ENCODE peak calls at places on chromosomes 6 and 20, in nine cellular contexts. G is CD8-positive, alpha-beta memory T cell; P is Karpas-422; L is stimulated activated CD8-positive, alpha-beta memory T cell treated with anti-CD3 and anti-CD28 coated beads, Interleukin-15, amount 100 ng/mL, for 24 hours; Y is BJ; A is hepatocyte; W is ovary; S is fibroblast of lung; R is A172. O is an unnamed sample.
A peak's percentile ranks its signal among the peaks of the same experiment; 100 is the strongest.

GRCh38 chr6:36650848-36651247 is 27.7 kb upstream of the CDKN1A start:
- DNase-seq in L (no peak), P (peak; percentile 64), R (no peak), A (no peak), Y (no peak), G (no peak), S (no peak), W (no peak), O (no peak)

GRCh38 chr6:1869766-1870165 is 260.1 kb downstream of the FOXC1 start:
- DNase-seq in A (no peak), L (no peak), R (no peak), P (no peak), G (no peak), Y (no peak), S (no peak), W (no peak), O (no peak)

GRCh38 chr20:47146703-47147102 is 209.8 kb downstream of the ZMYND8 start:
- DNase-seq in P (no peak), S (peak; percentile 88), W (no peak), L (no peak), G (no peak), Y (no peak), R (peak; percentile 94), A (no peak), O (no peak)

GRCh38 chr20:38007526-38007925 is 25.7 kb downstream of the TTI1 start:
- DNase-seq in S (no peak), P (no peak), G (no peak), A (no peak), R (no peak), Y (no peak), W (no peak), L (no peak), O (no peak)

GRCh38 chr6:150004101-150004782 is 21.1 kb downstream of the RAET1L start:
- DNase-seq in G (peak; percentile 68), P (no peak), A (no peak), S (no peak), L (no peak), R (no peak), W (no peak), Y (no peak), O (no peak)

GRCh38 chr6:27630727-27631613 is 158.1 kb upstream of the ZNF184 start:
- DNase-seq in L (peak; percentile 52), G (no peak), P (no peak), R (peak; percentile 84), S (peak; percentile 68), W (peak; percentile 27), A (peak; percentile 84), Y (no peak), O (no peak)

GRCh38 chr6:31795616-31796298 is at the start of gene VARS1:
- DNase-seq in G (peak; percentile 86), Y (no peak), A (peak; percentile 96), L (peak; percentile 55), W (peak; percentile 88), S (peak; percentile 86), R (peak; percentile 90), P (peak; percentile 95), O (peak; percentile 93)

GRCh38 chr6:163490826-163491577 is 76.5 kb downstream of the QKI start:
- DNase-seq in Y (no peak), G (peak; percentile 33), R (no peak), L (no peak), A (peak; percentile 50), S (peak; percentile 82), P (no peak), W (peak; percentile 60), O (peak; percentile 65)

GRCh38 chr6:41288025-41288777 is 1.7 kb upstream of the TREM1 start:
- DNase-seq in P (no peak), G (no peak), S (no peak), A (peak; percentile 57), Y (no peak), W (no peak), R (no peak), L (no peak), O (no peak)